ENCODE peak calls at places on chromosome 22, in eight cellular contexts. H is GM23338, C is dorsolateral prefrontal cortex, M is fibroblast of mammary gland, K is body of pancreas, B is A549, Y is bronchial epithelial cell, I is nephron progenitor cell. E is an unnamed sample.

GRCh38 chr22:37817705-37818311 is 5.4 kb upstream of the GALR3 start:
- DNase-seq in H (peak), C (peak), M (peak), K (peak), B (peak), Y (peak), I (peak), E (peak)

GRCh38 chr22:35172452-35172851 is 84.8 kb upstream of the HMGXB4 start:
- DNase-seq in H (no peak), C (no peak), M (no peak), K (no peak), B (no peak), Y (no peak), I (no peak), E (no peak)

GRCh38 chr22:50303848-50304527 is 3.5 kb downstream of the PLXNB2 start:
- DNase-seq in H (peak), C (no peak), M (peak), K (peak), B (no peak), Y (peak), I (peak), E (no peak)

GRCh38 chr22:35314161-35314942 is 14.7 kb downstream of the TOM1 start:
- DNase-seq in H (peak), C (no peak), M (no peak), K (no peak), B (no peak), Y (no peak), I (no peak), E (no peak)

GRCh38 chr22:42202048-42202447 is 68.4 kb downstream of the TCF20 start:
- DNase-seq in H (no peak), C (no peak), M (no peak), K (no peak), B (no peak), Y (no peak), I (no peak), E (no peak)

GRCh38 chr22:37228106-37229011 is 15.7 kb downstream of the RAC2 start:
- DNase-seq in H (no peak), C (peak), M (no peak), K (no peak), B (no peak), Y (peak), I (no peak), E (no peak)

GRCh38 chr22:38317995-38318715 is 922 bp upstream of the CSNK1E start:
- DNase-seq in H (no peak), C (no peak), M (peak), K (peak), B (peak), Y (peak), I (no peak), E (no peak)

GRCh38 chr22:33274214-33274828 is 216.1 kb upstream of the SYN3 start:
- DNase-seq in H (peak), C (no peak), M (peak), K (no peak), B (no peak), Y (no peak), I (peak), E (peak)

GRCh38 chr22:33842421-33843094 is 77.7 kb downstream of the LARGE1 start:
- DNase-seq in H (no peak), C (no peak), M (no peak), K (no peak), B (no peak), Y (no peak), I (no peak), E (no peak)

GRCh38 chr22:39482768-39483167 is 19.3 kb upstream of the MIEF1 start:
- DNase-seq in H (no peak), C (no peak), M (peak), K (no peak), B (no peak), Y (no peak), I (no peak), E (no peak)

GRCh38 chr22:31647921-31648320 is 14.1 kb downstream of the PISD start:
- DNase-seq in H (no peak), C (no peak), M (no peak), K (no peak), B (no peak), Y (no peak), I (no peak), E (no peak)

GRCh38 chr22:50189849-50190181 is 4.1 kb downstream of the TRABD start:
- DNase-seq in H (no peak), C (no peak), M (peak), K (no peak), B (no peak), Y (no peak), I (no peak), E (no peak)

GRCh38 chr22:20919718-20920117 is 2.5 kb downstream of the CRKL start:
- DNase-seq in H (no peak), C (no peak), M (no peak), K (no peak), B (no peak), Y (no peak), I (no peak), E (no peak)

GRCh38 chr22:41925783-41926460 is 684 bp downstream of the TNFRSF13C start:
- DNase-seq in H (peak), C (no peak), M (peak), K (peak), B (no peak), Y (no peak), I (peak), E (peak)

GRCh38 chr22:32474635-32475427 is at the start of gene FBXO7:
- DNase-seq in H (peak), C (peak), M (peak), K (peak), B (peak), Y (peak), I (peak), E (peak)

GRCh38 chr22:49023879-49024774 is 803.5 kb downstream of the BRD1 start:
- DNase-seq in H (no peak), C (no peak), M (no peak), K (peak), B (no peak), Y (no peak), I (no peak), E (no peak)

GRCh38 chr22:28674121-28674563 is 5.5 kb downstream of the TTC28 start:
- DNase-seq in H (no peak), C (no peak), M (peak), K (no peak), B (no peak), Y (no peak), I (no peak), E (peak)

GRCh38 chr22:35629406-35630234 is 12.5 kb upstream of the MB start:
- DNase-seq in H (peak), C (no peak), M (peak), K (peak), B (peak), Y (peak), I (no peak), E (peak)

GRCh38 chr22:50341977-50342650 is 1.0 kb upstream of the PPP6R2 start:
- DNase-seq in H (peak), C (peak), M (peak), K (peak), B (peak), Y (peak), I (peak), E (peak)

GRCh38 chr22:35037089-35037488 is 28.9 kb upstream of the ISX start:
- DNase-seq in H (peak), C (no peak), M (no peak), K (no peak), B (no peak), Y (no peak), I (no peak), E (peak)

GRCh38 chr22:42343551-42344081 is 73.2 kb upstream of the TCF20 start:
- DNase-seq in H (peak), C (no peak), M (no peak), K (no peak), B (no peak), Y (no peak), I (peak), E (peak)

GRCh38 chr22:29855611-29856181 is 17.6 kb upstream of the ASCC2 start:
- DNase-seq in H (no peak), C (no peak), M (no peak), K (no peak), B (no peak), Y (no peak), I (no peak), E (no peak)
- TF ChIP-seq CTCF in H (peak), C (no peak), M (no peak), K (no peak), B (no peak), Y (no peak), I (no peak), E (no peak)

DNA sequence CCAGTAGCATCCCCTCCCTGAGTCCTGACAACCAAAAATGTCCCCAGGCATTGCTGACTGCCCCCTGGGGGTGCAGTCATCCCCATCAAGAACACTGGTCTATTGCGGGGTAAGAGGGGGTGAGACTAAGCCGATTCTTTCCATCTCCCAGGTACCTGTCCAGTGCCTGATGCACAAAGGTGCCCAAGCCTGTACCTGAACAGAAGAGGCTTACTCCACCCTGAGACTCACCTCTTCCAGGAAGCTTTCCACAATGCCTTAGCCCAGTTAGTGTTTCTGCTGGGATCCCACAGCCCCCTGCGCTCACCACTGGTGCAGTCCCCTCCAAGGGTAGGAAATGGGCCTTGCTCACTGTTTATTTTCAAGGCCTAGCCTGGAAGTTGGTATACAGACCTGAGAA is 22.9 kb downstream of the TPST2 start:
- DNase-seq in H (peak), C (no peak), M (no peak), K (no peak), B (no peak), Y (no peak), I (no peak), E (no peak)
- TF ChIP-seq CTCF in H (peak), C (no peak), M (no peak), K (no peak), B (no peak), Y (no peak), I (no peak), E (peak)

GRCh38 chr22:19892249-19892879 is 37.7 kb upstream of the GNB1L start:
- DNase-seq in H (no peak), C (no peak), M (peak), K (no peak), B (no peak), Y (peak), I (peak), E (peak)

GRCh38 chr22:19892925-19893324 is 38.3 kb upstream of the GNB1L start:
- DNase-seq in H (no peak), C (no peak), M (peak), K (no peak), B (no peak), Y (no peak), I (peak), E (no peak)

GRCh38 chr22:19890502-19891349 is 36.1 kb upstream of the GNB1L start:
- DNase-seq in H (no peak), C (no peak), M (no peak), K (no peak), B (no peak), Y (no peak), I (no peak), E (no peak)

GRCh38 chr22:19889951-19890350 is 35.3 kb upstream of the GNB1L start:
- DNase-seq in H (no peak), C (no peak), M (no peak), K (no peak), B (no peak), Y (no peak), I (no peak), E (no peak)

DNA sequence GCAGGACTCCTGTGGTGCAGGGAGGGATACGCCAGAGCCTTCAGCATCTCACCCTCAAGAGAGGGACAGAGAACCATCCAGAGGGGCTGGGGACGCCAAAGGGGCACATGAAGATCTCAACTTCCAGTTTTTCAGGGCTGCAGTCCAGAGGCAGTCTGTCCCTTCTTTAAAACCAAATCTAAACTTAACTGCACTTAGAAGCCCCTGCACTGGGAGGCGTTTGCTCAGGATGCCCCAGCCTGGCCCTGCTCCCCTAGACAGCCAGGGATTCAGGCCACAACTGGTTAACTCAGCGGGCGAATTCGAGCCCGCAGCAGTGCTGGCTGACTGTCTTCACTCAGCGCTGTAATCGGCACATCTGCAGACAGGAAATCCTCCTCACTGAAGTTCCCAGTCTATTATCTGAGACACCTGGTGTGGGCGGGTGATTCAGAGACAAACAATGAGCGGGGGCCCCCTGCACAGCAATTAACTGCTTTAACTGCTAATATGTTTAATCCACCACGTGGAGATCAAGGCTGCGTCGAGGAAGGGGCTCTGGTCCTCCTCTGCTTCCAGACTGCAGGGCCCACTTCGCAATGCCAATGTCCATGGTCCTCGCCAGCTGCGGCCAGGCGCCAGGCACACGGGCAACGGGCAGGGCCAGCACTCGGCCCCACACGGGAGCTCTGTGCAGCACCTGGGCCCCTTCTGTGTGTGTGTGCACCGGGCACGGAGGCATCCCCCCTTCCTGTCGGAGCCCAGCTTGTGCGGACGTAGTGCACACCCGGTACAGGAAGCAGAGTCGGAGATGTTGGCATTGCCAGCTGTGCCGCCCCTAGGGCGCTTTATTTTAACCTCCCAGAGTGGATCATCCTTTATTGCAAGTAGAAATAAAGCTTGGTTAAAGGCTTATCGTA is 36.9 kb upstream of the GNB1L start:
- DNase-seq in H (peak), C (no peak), M (peak), K (no peak), B (no peak), Y (peak), I (no peak), E (peak)
- TF ChIP-seq CTCF in H (peak), C (no peak), M (no peak), K (no peak), B (no peak), Y (no peak), I (no peak), E (no peak)

GRCh38 chr22:23752090-23752691 is 1.3 kb upstream of the ZNF70 start:
- DNase-seq in H (no peak), C (no peak), M (no peak), K (no peak), B (no peak), Y (no peak), I (no peak), E (peak)
- TF ChIP-seq CTCF in H (no peak), C (no peak), M (no peak), K (no peak), B (no peak), Y (no peak), I (no peak), E (no peak)

DNA sequence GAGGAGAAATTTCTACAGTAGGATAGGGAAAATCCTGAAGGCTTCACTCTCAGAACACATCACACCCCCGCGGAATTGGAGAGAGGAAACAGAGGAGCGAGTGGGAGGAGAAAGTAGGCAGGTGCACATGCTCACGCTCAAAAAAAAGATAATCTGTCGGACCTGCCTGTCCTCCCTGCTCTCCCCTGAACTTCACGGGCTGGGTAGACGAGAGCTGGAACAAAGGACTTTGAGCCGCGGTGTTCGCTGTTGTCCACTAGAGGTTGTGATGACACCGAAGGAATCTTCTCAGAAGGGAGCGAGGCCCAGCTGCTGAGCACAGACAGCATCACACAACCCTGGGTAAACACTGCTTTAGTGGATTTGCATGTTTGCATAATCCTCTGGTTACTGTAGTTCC is 5.0 kb downstream of the SEZ6L start:
- DNase-seq in H (peak), C (peak), M (no peak), K (no peak), B (peak), Y (no peak), I (peak), E (no peak)
- TF ChIP-seq CTCF in H (peak), C (peak), M (no peak), K (no peak), B (no peak), Y (no peak), I (peak), E (no peak)

GRCh38 chr22:44669725-44670027 is 32.3 kb upstream of the PRR5 start:
- DNase-seq in H (peak), C (no peak), M (peak), K (no peak), B (peak), Y (no peak), I (no peak), E (no peak)
- TF ChIP-seq CTCF in H (peak), C (no peak), M (peak), K (no peak), B (peak), Y (peak), I (peak), E (peak)

DNA sequence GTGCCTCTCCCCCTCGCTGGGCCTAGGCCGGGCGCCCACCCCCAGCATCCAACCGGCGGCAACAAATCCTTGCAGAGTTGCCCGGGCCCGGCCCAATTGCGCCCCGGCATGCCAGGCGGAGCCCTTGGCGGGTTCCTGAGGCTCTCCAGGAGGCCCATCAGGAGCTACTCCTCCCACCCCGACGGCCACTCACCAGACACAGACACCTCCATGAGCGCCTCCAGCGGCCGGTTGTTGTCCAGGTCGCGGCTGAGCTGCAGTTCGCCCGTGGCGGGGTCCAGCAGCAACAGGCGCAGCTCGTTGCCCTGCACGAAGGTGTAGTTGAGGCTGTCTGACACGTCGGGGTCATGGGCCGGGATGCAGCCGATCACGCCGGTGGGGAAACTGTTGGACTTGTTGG is 4.0 kb downstream of the CELSR1 start:
- DNase-seq in H (peak), C (no peak), M (no peak), K (no peak), B (peak), Y (peak), I (no peak), E (no peak)
- TF ChIP-seq CTCF in H (peak), C (no peak), M (no peak), K (no peak), B (peak), Y (peak), I (no peak), E (no peak)

GRCh38 chr22:45212306-45212709 is 28.4 kb downstream of the KIAA0930 start:
- DNase-seq in H (peak), C (peak), M (peak), K (peak), B (peak), Y (peak), I (peak), E (no peak)
- TF ChIP-seq CTCF in H (no peak), C (peak), M (no peak), K (no peak), B (no peak), Y (no peak), I (no peak), E (no peak)